ENCODE peak calls at places on chromosomes 11 and 22, in nine cellular contexts. One of them, this sample, is unnamed.
A peak's percentile ranks its signal among the peaks of the same experiment; 100 is the strongest.

GRCh38 chr11:110081462-110082233 is 11.5 kb upstream of the ZC3H12C start:
- DNase-seq in fibroblast of the aortic adventitia: peak; percentile 57
- DNase-seq in AG10803: no peak
- DNase-seq in stomach: no peak
- DNase-seq in breast epithelium: no peak
- DNase-seq in hepatocyte: no peak
- DNase-seq in IMR-90: peak; percentile 74
- DNase-seq in BJ: no peak
- DNase-seq in AG09309: no peak
- DNase-seq in this sample: no peak

GRCh38 chr11:132228756-132229325 is 858.4 kb downstream of the NTM start:
- DNase-seq in BJ: no peak
- DNase-seq in hepatocyte: no peak
- DNase-seq in AG09309: no peak
- DNase-seq in IMR-90: peak; percentile 43
- DNase-seq in breast epithelium: no peak
- DNase-seq in AG10803: peak; percentile 24
- DNase-seq in stomach: no peak
- DNase-seq in fibroblast of the aortic adventitia: peak; percentile 2
- DNase-seq in this sample: peak; percentile 81

GRCh38 chr22:25896098-25896497 is 154.1 kb downstream of the MYO18B start:
- DNase-seq in breast epithelium: no peak
- DNase-seq in fibroblast of the aortic adventitia: no peak
- DNase-seq in AG10803: no peak
- DNase-seq in BJ: no peak
- DNase-seq in hepatocyte: peak; percentile 13
- DNase-seq in IMR-90: no peak
- DNase-seq in stomach: no peak
- DNase-seq in AG09309: no peak
- DNase-seq in this sample: no peak

GRCh38 chr22:41596776-41597634 is 7.4 kb upstream of the PMM1 start:
- DNase-seq in fibroblast of the aortic adventitia: peak; percentile 58
- DNase-seq in stomach: peak; percentile 82
- DNase-seq in AG09309: no peak
- DNase-seq in breast epithelium: peak; percentile 60
- DNase-seq in AG10803: peak; percentile 47
- DNase-seq in hepatocyte: peak; percentile 69
- DNase-seq in BJ: no peak
- DNase-seq in IMR-90: peak; percentile 37
- DNase-seq in this sample: peak; percentile 41

GRCh38 chr11:66479741-66480115 is 506 bp upstream of the DPP3 start:
- DNase-seq in AG09309: no peak
- DNase-seq in fibroblast of the aortic adventitia: no peak
- DNase-seq in IMR-90: no peak
- DNase-seq in hepatocyte: no peak
- DNase-seq in AG10803: no peak
- DNase-seq in stomach: no peak
- DNase-seq in BJ: no peak
- DNase-seq in breast epithelium: no peak
- DNase-seq in this sample: peak; percentile 39

GRCh38 chr11:24588075-24588474 is 91.2 kb downstream of the LUZP2 start:
- DNase-seq in AG09309: no peak
- DNase-seq in stomach: no peak
- DNase-seq in fibroblast of the aortic adventitia: peak; percentile 45
- DNase-seq in hepatocyte: no peak
- DNase-seq in breast epithelium: no peak
- DNase-seq in BJ: no peak
- DNase-seq in AG10803: no peak
- DNase-seq in IMR-90: peak; percentile 79
- DNase-seq in this sample: peak; percentile 71

GRCh38 chr11:114092953-114093352 is 33.4 kb downstream of the ZBTB16 start:
- DNase-seq in hepatocyte: no peak
- DNase-seq in BJ: no peak
- DNase-seq in breast epithelium: no peak
- DNase-seq in AG09309: no peak
- DNase-seq in AG10803: no peak
- DNase-seq in IMR-90: no peak
- DNase-seq in stomach: no peak
- DNase-seq in fibroblast of the aortic adventitia: no peak
- DNase-seq in this sample: no peak

GRCh38 chr11:72703281-72704008 is 29.2 kb upstream of the PDE2A start:
- DNase-seq in fibroblast of the aortic adventitia: peak; percentile 95
- DNase-seq in AG10803: peak; percentile 94
- DNase-seq in AG09309: peak; percentile 62
- DNase-seq in BJ: peak; percentile 48
- DNase-seq in IMR-90: peak; percentile 63
- DNase-seq in stomach: no peak
- DNase-seq in breast epithelium: no peak
- DNase-seq in hepatocyte: peak; percentile 69
- DNase-seq in this sample: peak; percentile 58

GRCh38 chr22:27212617-27213177 is 555.3 kb downstream of the MIAT start:
- DNase-seq in AG09309: peak; percentile 100
- DNase-seq in BJ: peak; percentile 96
- DNase-seq in stomach: no peak
- DNase-seq in fibroblast of the aortic adventitia: peak; percentile 100
- DNase-seq in hepatocyte: peak; percentile 94
- DNase-seq in IMR-90: peak; percentile 98
- DNase-seq in AG10803: peak; percentile 100
- DNase-seq in breast epithelium: no peak
- DNase-seq in this sample: peak; percentile 95

GRCh38 chr11:17351510-17352176 is at the start of gene NCR3LG1:
- DNase-seq in IMR-90: peak; percentile 77
- DNase-seq in stomach: peak; percentile 68
- DNase-seq in BJ: peak; percentile 5
- DNase-seq in fibroblast of the aortic adventitia: peak; percentile 72
- DNase-seq in AG10803: peak; percentile 49
- DNase-seq in breast epithelium: no peak
- DNase-seq in hepatocyte: peak; percentile 86
- DNase-seq in AG09309: no peak
- DNase-seq in this sample: peak; percentile 67

GRCh38 chr11:70434813-70435300 is 36.5 kb downstream of the CTTN start:
- DNase-seq in BJ: no peak
- DNase-seq in hepatocyte: no peak
- DNase-seq in IMR-90: no peak
- DNase-seq in breast epithelium: no peak
- DNase-seq in AG10803: no peak
- DNase-seq in fibroblast of the aortic adventitia: no peak
- DNase-seq in stomach: no peak
- DNase-seq in AG09309: no peak
- DNase-seq in this sample: no peak

GRCh38 chr11:67646535-67647336 is 3.8 kb downstream of the ACY3 start:
- DNase-seq in AG09309: no peak
- DNase-seq in hepatocyte: no peak
- DNase-seq in fibroblast of the aortic adventitia: no peak
- DNase-seq in BJ: no peak
- DNase-seq in AG10803: no peak
- DNase-seq in breast epithelium: no peak
- DNase-seq in IMR-90: no peak
- DNase-seq in stomach: no peak
- DNase-seq in this sample: no peak

GRCh38 chr11:942853-943252 is 17.2 kb downstream of the AP2A2 start:
- DNase-seq in BJ: no peak
- DNase-seq in AG09309: no peak
- DNase-seq in hepatocyte: no peak
- DNase-seq in breast epithelium: no peak
- DNase-seq in AG10803: peak; percentile 82
- DNase-seq in IMR-90: peak; percentile 71
- DNase-seq in fibroblast of the aortic adventitia: peak; percentile 91
- DNase-seq in stomach: no peak
- DNase-seq in this sample: peak; percentile 74

GRCh38 chr22:35547993-35548761 is 7.5 kb downstream of the RASD2 start:
- DNase-seq in stomach: no peak
- DNase-seq in AG10803: no peak
- DNase-seq in fibroblast of the aortic adventitia: no peak
- DNase-seq in hepatocyte: no peak
- DNase-seq in IMR-90: no peak
- DNase-seq in AG09309: no peak
- DNase-seq in breast epithelium: no peak
- DNase-seq in BJ: no peak
- DNase-seq in this sample: no peak

GRCh38 chr11:27008811-27009535 is 15.1 kb downstream of the FIBIN start:
- DNase-seq in breast epithelium: no peak
- DNase-seq in stomach: no peak
- DNase-seq in hepatocyte: no peak
- DNase-seq in BJ: no peak
- DNase-seq in IMR-90: no peak
- DNase-seq in fibroblast of the aortic adventitia: no peak
- DNase-seq in AG10803: peak; percentile 33
- DNase-seq in AG09309: no peak
- DNase-seq in this sample: no peak

GRCh38 chr11:64340671-64341335 is 799 bp downstream of the CCDC88B start:
- DNase-seq in breast epithelium: no peak
- DNase-seq in AG09309: no peak
- DNase-seq in stomach: peak; percentile 61
- DNase-seq in IMR-90: no peak
- DNase-seq in BJ: no peak
- DNase-seq in fibroblast of the aortic adventitia: no peak
- DNase-seq in hepatocyte: peak; percentile 34
- DNase-seq in AG10803: no peak
- DNase-seq in this sample: no peak

DNA sequence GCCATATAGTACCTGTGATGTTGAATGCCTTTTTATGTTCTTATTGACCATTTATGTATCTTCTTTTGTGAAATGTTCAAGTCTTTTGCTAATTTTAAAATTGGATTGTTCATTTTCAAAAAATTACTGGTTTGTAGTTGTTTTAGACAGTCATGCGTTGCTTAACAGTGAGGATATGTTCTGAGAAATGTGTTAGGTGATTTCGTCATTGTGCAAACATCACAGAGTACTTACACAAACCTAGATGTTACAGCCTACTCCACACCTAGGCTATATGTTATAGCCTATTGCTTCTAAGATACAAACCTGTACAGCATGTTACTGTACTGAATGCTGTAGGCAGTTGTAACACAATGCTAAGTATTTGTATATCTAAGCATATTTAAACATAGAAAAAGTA is 32.5 kb downstream of the PDE3B start:
- DNase-seq in stomach: no peak
- DNase-seq in breast epithelium: no peak
- DNase-seq in IMR-90: no peak
- DNase-seq in AG09309: no peak
- DNase-seq in hepatocyte: peak; percentile 15
- DNase-seq in AG10803: no peak
- DNase-seq in fibroblast of the aortic adventitia: no peak
- DNase-seq in BJ: no peak
- DNase-seq in this sample: no peak
- H3K4me3 ChIP-seq in stomach: no peak overlapping the region
- H3K4me3 ChIP-seq in breast epithelium: no peak overlapping the region
- H3K4me3 ChIP-seq in IMR-90: no peak overlapping the region
- H3K4me3 ChIP-seq in AG09309: no peak overlapping the region
- H3K4me3 ChIP-seq in hepatocyte: no peak overlapping the region
- H3K4me3 ChIP-seq in AG10803: no peak overlapping the region
- H3K4me3 ChIP-seq in fibroblast of the aortic adventitia: no peak overlapping the region
- H3K4me3 ChIP-seq in BJ: no peak overlapping the region
- H3K4me3 ChIP-seq in this sample: no peak overlapping the region

GRCh38 chr11:46666982-46667590 is 33.3 kb downstream of the ARHGAP1 start:
- DNase-seq in fibroblast of the aortic adventitia: peak; percentile 25
- DNase-seq in IMR-90: no peak
- DNase-seq in stomach: no peak
- DNase-seq in AG09309: no peak
- DNase-seq in hepatocyte: no peak
- DNase-seq in breast epithelium: no peak
- DNase-seq in AG10803: no peak
- DNase-seq in BJ: no peak
- DNase-seq in this sample: no peak

GRCh38 chr11:46671958-46672315 is 28.5 kb downstream of the ARHGAP1 start:
- DNase-seq in BJ: no peak
- DNase-seq in AG10803: no peak
- DNase-seq in stomach: no peak
- DNase-seq in AG09309: no peak
- DNase-seq in breast epithelium: no peak
- DNase-seq in hepatocyte: no peak
- DNase-seq in fibroblast of the aortic adventitia: no peak
- DNase-seq in IMR-90: no peak
- DNase-seq in this sample: no peak

GRCh38 chr11:46672381-46672839 is 28.0 kb downstream of the ARHGAP1 start:
- DNase-seq in AG10803: no peak
- DNase-seq in AG09309: no peak
- DNase-seq in breast epithelium: no peak
- DNase-seq in stomach: no peak
- DNase-seq in hepatocyte: no peak
- DNase-seq in BJ: no peak
- DNase-seq in fibroblast of the aortic adventitia: no peak
- DNase-seq in IMR-90: no peak
- DNase-seq in this sample: no peak

GRCh38 chr11:46668480-46669085 is 31.8 kb downstream of the ARHGAP1 start:
- DNase-seq in BJ: no peak
- DNase-seq in stomach: no peak
- DNase-seq in hepatocyte: no peak
- DNase-seq in fibroblast of the aortic adventitia: no peak
- DNase-seq in IMR-90: no peak
- DNase-seq in AG09309: no peak
- DNase-seq in breast epithelium: no peak
- DNase-seq in AG10803: no peak
- DNase-seq in this sample: no peak

GRCh38 chr11:46669606-46670243 is 30.7 kb downstream of the ARHGAP1 start:
- DNase-seq in stomach: peak; percentile 16
- DNase-seq in IMR-90: no peak
- DNase-seq in AG09309: no peak
- DNase-seq in fibroblast of the aortic adventitia: no peak
- DNase-seq in hepatocyte: no peak
- DNase-seq in AG10803: no peak
- DNase-seq in BJ: no peak
- DNase-seq in breast epithelium: no peak
- DNase-seq in this sample: no peak
- TF ChIP-seq CTCF in stomach: no peak
- TF ChIP-seq CTCF in IMR-90: peak; percentile 12
- TF ChIP-seq CTCF in AG09309: peak; percentile 23
- TF ChIP-seq CTCF in fibroblast of the aortic adventitia: peak; percentile 20
- TF ChIP-seq CTCF in hepatocyte: peak; percentile 16
- TF ChIP-seq CTCF in AG10803: peak; percentile 26
- TF ChIP-seq CTCF in BJ: peak; percentile 22
- TF ChIP-seq CTCF in breast epithelium: no peak
- TF ChIP-seq CTCF in this sample: peak; percentile 11

GRCh38 chr22:20435436-20436308 is 2.0 kb downstream of the SCARF2 start:
- DNase-seq in breast epithelium: no peak
- DNase-seq in IMR-90: no peak
- DNase-seq in AG09309: no peak
- DNase-seq in stomach: no peak
- DNase-seq in hepatocyte: no peak
- DNase-seq in fibroblast of the aortic adventitia: no peak
- DNase-seq in AG10803: no peak
- DNase-seq in BJ: no peak
- DNase-seq in this sample: no peak
- H3K4me3 ChIP-seq in breast epithelium: peak overlapping the region; percentile 87
- H3K4me3 ChIP-seq in IMR-90: peak overlapping the region; percentile 90
- H3K4me3 ChIP-seq in AG09309: peak overlapping the region; percentile 91
- H3K4me3 ChIP-seq in stomach: peak overlapping the region; percentile 61
- H3K4me3 ChIP-seq in hepatocyte: peak overlapping the region; percentile 20
- H3K4me3 ChIP-seq in fibroblast of the aortic adventitia: peak overlapping the region; percentile 91
- H3K4me3 ChIP-seq in AG10803: peak overlapping the region; percentile 99
- H3K4me3 ChIP-seq in BJ: peak overlapping the region; percentile 72
- H3K4me3 ChIP-seq in this sample: peak overlapping the region; percentile 68

DNA sequence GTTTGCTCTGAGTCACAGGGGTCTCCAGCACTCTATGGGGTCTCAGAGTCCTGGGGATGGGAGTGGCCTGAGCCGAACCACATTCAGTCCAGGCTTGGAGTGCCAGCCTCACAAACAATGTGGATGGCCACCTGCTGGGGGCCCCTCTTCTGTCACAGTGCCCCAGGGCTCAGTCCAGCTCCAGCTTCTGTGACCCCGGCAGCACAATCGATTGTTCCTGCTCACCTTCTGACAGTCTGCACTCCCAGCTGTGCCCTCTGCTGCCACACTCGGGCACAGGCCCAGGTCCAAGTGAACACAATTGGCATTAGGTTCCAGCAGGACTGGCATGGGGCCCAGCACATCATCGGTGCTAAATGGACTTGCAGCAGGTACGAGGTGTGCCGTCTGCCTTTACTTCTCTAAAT is 84.8 kb downstream of the TP53I11 start:
- DNase-seq in fibroblast of the aortic adventitia: no peak
- DNase-seq in breast epithelium: peak; percentile 66
- DNase-seq in AG10803: no peak
- DNase-seq in stomach: peak; percentile 59
- DNase-seq in hepatocyte: no peak
- DNase-seq in AG09309: no peak
- DNase-seq in IMR-90: no peak
- DNase-seq in BJ: no peak
- DNase-seq in this sample: no peak
- TF ChIP-seq CTCF in fibroblast of the aortic adventitia: no peak
- TF ChIP-seq CTCF in breast epithelium: no peak
- TF ChIP-seq CTCF in AG10803: no peak
- TF ChIP-seq CTCF in stomach: no peak
- TF ChIP-seq CTCF in hepatocyte: no peak
- TF ChIP-seq CTCF in AG09309: no peak
- TF ChIP-seq CTCF in IMR-90: no peak
- TF ChIP-seq CTCF in BJ: no peak
- TF ChIP-seq CTCF in this sample: no peak

This sample was measured in astrocyte of the spinal cord.